ENCODE peak calls at places on chromosomes 1 and 21, in five cellular contexts. One of them, this sample, is unnamed.

GRCh38 chr1:88519156-88519555 is 164.9 kb upstream of the PKN2 start:
- DNase-seq in GM12878: no peak
- DNase-seq in H1: no peak
- DNase-seq in K562: no peak
- DNase-seq in HepG2: no peak
- DNase-seq in this sample: no peak

GRCh38 chr1:92859400-92860039 is 27.7 kb downstream of the RPL5 start:
- DNase-seq in GM12878: no peak
- DNase-seq in H1: no peak
- DNase-seq in K562: no peak
- DNase-seq in HepG2: no peak
- DNase-seq in this sample: no peak

GRCh38 chr1:41483960-41484844 is at the start of gene EDN2:
- DNase-seq in GM12878: no peak
- DNase-seq in H1: no peak
- DNase-seq in K562: no peak
- DNase-seq in HepG2: no peak
- DNase-seq in this sample: peak; percentile 62

GRCh38 chr1:36207339-36207738 is 16.9 kb upstream of the THRAP3 start:
- DNase-seq in GM12878: no peak
- DNase-seq in H1: peak; percentile 53
- DNase-seq in K562: no peak
- DNase-seq in HepG2: no peak
- DNase-seq in this sample: peak; percentile 68

GRCh38 chr1:32919811-32920733 is 18.9 kb upstream of the TMEM54 start:
- DNase-seq in GM12878: no peak
- DNase-seq in H1: no peak
- DNase-seq in K562: peak; percentile 19
- DNase-seq in HepG2: no peak
- DNase-seq in this sample: no peak

GRCh38 chr1:102083186-102083585 is 86.5 kb upstream of the OLFM3 start:
- DNase-seq in GM12878: no peak
- DNase-seq in H1: no peak
- DNase-seq in K562: no peak
- DNase-seq in HepG2: no peak
- DNase-seq in this sample: no peak

GRCh38 chr1:207031632-207032258 is 811 bp downstream of the C1orf116 start:
- DNase-seq in GM12878: no peak
- DNase-seq in H1: no peak
- DNase-seq in K562: no peak
- DNase-seq in HepG2: peak; percentile 39
- DNase-seq in this sample: no peak

GRCh38 chr1:100955322-100955721 is 59.4 kb downstream of the SLC30A7 start:
- DNase-seq in GM12878: no peak
- DNase-seq in H1: no peak
- DNase-seq in K562: no peak
- DNase-seq in HepG2: no peak
- DNase-seq in this sample: no peak

GRCh38 chr21:38494254-38494648 is 4.0 kb downstream of the ERG start:
- DNase-seq in GM12878: no peak
- DNase-seq in H1: no peak
- DNase-seq in K562: no peak
- DNase-seq in HepG2: no peak
- DNase-seq in this sample: no peak

GRCh38 chr1:21801100-21801499 is 11.0 kb upstream of the LDLRAD2 start:
- DNase-seq in GM12878: no peak
- DNase-seq in H1: no peak
- DNase-seq in K562: peak; percentile 20
- DNase-seq in HepG2: no peak
- DNase-seq in this sample: no peak

GRCh38 chr1:51120629-51121028 is 18.6 kb downstream of the C1orf185 start:
- DNase-seq in GM12878: no peak
- DNase-seq in H1: no peak
- DNase-seq in K562: no peak
- DNase-seq in HepG2: no peak
- DNase-seq in this sample: no peak

GRCh38 chr1:201050515-201051277 is 27.2 kb upstream of the KIF21B start:
- DNase-seq in GM12878: no peak
- DNase-seq in H1: no peak
- DNase-seq in K562: no peak
- DNase-seq in HepG2: no peak
- DNase-seq in this sample: no peak

GRCh38 chr21:38467911-38468310 is 30.4 kb downstream of the ERG start:
- DNase-seq in GM12878: no peak
- DNase-seq in H1: no peak
- DNase-seq in K562: no peak
- DNase-seq in HepG2: no peak
- DNase-seq in this sample: peak; percentile 71

GRCh38 chr1:112626193-112626592 is 6.6 kb downstream of the CAPZA1 start:
- DNase-seq in GM12878: no peak
- DNase-seq in H1: no peak
- DNase-seq in K562: no peak
- DNase-seq in HepG2: no peak
- DNase-seq in this sample: no peak

GRCh38 chr1:36352910-36353878 is 29.7 kb upstream of the EVA1B start:
- DNase-seq in GM12878: no peak
- DNase-seq in H1: no peak
- DNase-seq in K562: no peak
- DNase-seq in HepG2: no peak
- DNase-seq in this sample: no peak

GRCh38 chr21:27365394-27365793 is 398.5 kb upstream of the ADAMTS5 start:
- DNase-seq in GM12878: no peak
- DNase-seq in H1: no peak
- DNase-seq in K562: no peak
- DNase-seq in HepG2: no peak
- DNase-seq in this sample: no peak

GRCh38 chr1:3215198-3216045 is 146.4 kb downstream of the PRDM16 start:
- DNase-seq in GM12878: no peak
- DNase-seq in H1: no peak
- DNase-seq in K562: no peak
- DNase-seq in HepG2: no peak
- DNase-seq in this sample: no peak

GRCh38 chr1:247385283-247385682 is 30.7 kb upstream of the NLRP3 start:
- DNase-seq in GM12878: no peak
- DNase-seq in H1: no peak
- DNase-seq in K562: no peak
- DNase-seq in HepG2: no peak
- DNase-seq in this sample: no peak

GRCh38 chr21:27590271-27590670 is 623.4 kb upstream of the ADAMTS5 start:
- DNase-seq in GM12878: no peak
- DNase-seq in H1: no peak
- DNase-seq in K562: no peak
- DNase-seq in HepG2: no peak
- DNase-seq in this sample: peak; percentile 21

GRCh38 chr1:210687582-210688279 is 359.0 kb downstream of the HHAT start:
- DNase-seq in GM12878: no peak
- DNase-seq in H1: no peak
- DNase-seq in K562: no peak
- DNase-seq in HepG2: no peak
- DNase-seq in this sample: no peak

GRCh38 chr1:115052454-115053083 is 22.9 kb downstream of the TSHB start:
- DNase-seq in GM12878: no peak
- DNase-seq in H1: peak; percentile 69
- DNase-seq in K562: peak; percentile 68
- DNase-seq in HepG2: peak; percentile 57
- DNase-seq in this sample: peak; percentile 92

GRCh38 chr1:78101514-78101913 is 55.7 kb downstream of the GIPC2 start:
- DNase-seq in GM12878: no peak
- DNase-seq in H1: no peak
- DNase-seq in K562: no peak
- DNase-seq in HepG2: peak; percentile 8
- DNase-seq in this sample: peak; percentile 29

GRCh38 chr1:71428029-71428428 is 347.2 kb upstream of the ZRANB2 start:
- DNase-seq in GM12878: no peak
- DNase-seq in H1: no peak
- DNase-seq in K562: no peak
- DNase-seq in HepG2: no peak
- DNase-seq in this sample: no peak

GRCh38 chr1:6962956-6963915 is 178.0 kb downstream of the CAMTA1 start:
- DNase-seq in GM12878: peak; percentile 24
- DNase-seq in H1: peak; percentile 96
- DNase-seq in K562: peak; percentile 93
- DNase-seq in HepG2: no peak
- DNase-seq in this sample: peak; percentile 99

GRCh38 chr1:171801395-171801990 is 20.0 kb downstream of the METTL13 start:
- DNase-seq in GM12878: no peak
- DNase-seq in H1: no peak
- DNase-seq in K562: peak; percentile 61
- DNase-seq in HepG2: peak; percentile 37
- DNase-seq in this sample: peak; percentile 91

GRCh38 chr1:151579436-151580225 is 32.2 kb upstream of the SNX27 start:
- DNase-seq in GM12878: no peak
- DNase-seq in H1: no peak
- DNase-seq in K562: peak; percentile 35
- DNase-seq in HepG2: no peak
- DNase-seq in this sample: no peak

GRCh38 chr1:33297911-33298622 is 22.8 kb downstream of the A3GALT2 start:
- DNase-seq in GM12878: no peak
- DNase-seq in H1: no peak
- DNase-seq in K562: no peak
- DNase-seq in HepG2: no peak
- DNase-seq in this sample: no peak

GRCh38 chr1:248837045-248837793 is 805 bp upstream of the ZNF672 start:
- DNase-seq in GM12878: no peak
- DNase-seq in H1: no peak
- DNase-seq in K562: no peak
- DNase-seq in HepG2: no peak
- DNase-seq in this sample: no peak

GRCh38 chr1:228154685-228155571 is 5.2 kb downstream of the GJC2 start:
- DNase-seq in GM12878: no peak
- DNase-seq in H1: no peak
- DNase-seq in K562: no peak
- DNase-seq in HepG2: no peak
- DNase-seq in this sample: no peak

GRCh38 chr1:227225715-227226346 is 92.5 kb downstream of the CDC42BPA start:
- DNase-seq in GM12878: no peak
- DNase-seq in H1: no peak
- DNase-seq in K562: no peak
- DNase-seq in HepG2: no peak
- DNase-seq in this sample: no peak

GRCh38 chr1:230208619-230209261 is 141.7 kb downstream of the GALNT2 start:
- DNase-seq in GM12878: no peak
- DNase-seq in H1: no peak
- DNase-seq in K562: no peak
- DNase-seq in HepG2: no peak
- DNase-seq in this sample: no peak

GRCh38 chr1:166920561-166921475 is 44.8 kb upstream of the TADA1 start:
- DNase-seq in GM12878: no peak
- DNase-seq in H1: peak; percentile 78
- DNase-seq in K562: no peak
- DNase-seq in HepG2: no peak
- DNase-seq in this sample: peak; percentile 79
- TF ChIP-seq EZH2 in GM12878: no peak
- TF ChIP-seq EZH2 in H1: peak; percentile 62
- TF ChIP-seq EZH2 in K562: no peak
- TF ChIP-seq EZH2 in HepG2: no peak
- TF ChIP-seq EZH2 in this sample: peak; percentile 70

DNA sequence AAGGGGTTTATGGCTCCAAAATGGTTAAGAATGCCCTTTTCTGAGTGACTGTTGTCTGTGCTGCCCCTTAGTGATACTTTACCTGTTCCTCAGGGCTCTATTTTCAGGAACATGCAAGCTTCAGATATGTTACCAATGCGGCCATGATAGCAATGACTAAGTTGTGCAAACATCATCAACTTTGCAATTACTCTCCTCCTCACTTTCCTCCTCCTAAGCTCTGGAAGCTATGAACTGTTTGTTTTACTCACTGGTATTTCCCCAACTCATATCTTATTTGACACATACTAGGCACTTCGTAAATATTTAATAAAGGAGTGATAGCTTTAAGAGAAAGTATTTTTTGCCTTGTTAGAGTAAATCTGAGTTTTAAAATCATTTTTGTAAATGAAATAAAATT is 53.8 kb downstream of the RWDD3 start:
- DNase-seq in GM12878: no peak
- DNase-seq in H1: no peak
- DNase-seq in K562: no peak
- DNase-seq in HepG2: peak; percentile 20
- DNase-seq in this sample: no peak
- TF ChIP-seq CREB1 in GM12878: no peak
- TF ChIP-seq CREB1 in H1: no peak
- TF ChIP-seq CREB1 in K562: no peak
- TF ChIP-seq CREB1 in HepG2: no peak
- TF ChIP-seq CREB1 in this sample: no peak

GRCh38 chr1:110150330-110151174 is at the start of gene SLC6A17:
- DNase-seq in GM12878: no peak
- DNase-seq in H1: peak; percentile 81
- DNase-seq in K562: no peak
- DNase-seq in HepG2: no peak
- DNase-seq in this sample: peak; percentile 75
- TF ChIP-seq EZH2 in GM12878: no peak
- TF ChIP-seq EZH2 in H1: peak; percentile 72
- TF ChIP-seq EZH2 in K562: no peak
- TF ChIP-seq EZH2 in HepG2: no peak
- TF ChIP-seq EZH2 in this sample: no peak

GRCh38 chr1:205303247-205303888 is 18.2 kb downstream of the NUAK2 start:
- DNase-seq in GM12878: no peak
- DNase-seq in H1: no peak
- DNase-seq in K562: no peak
- DNase-seq in HepG2: no peak
- DNase-seq in this sample: no peak

GRCh38 chr1:205304046-205304694 is 17.4 kb downstream of the NUAK2 start:
- DNase-seq in GM12878: no peak
- DNase-seq in H1: no peak
- DNase-seq in K562: no peak
- DNase-seq in HepG2: no peak
- DNase-seq in this sample: no peak

GRCh38 chr1:205300149-205300548 is 21.4 kb downstream of the NUAK2 start:
- DNase-seq in GM12878: no peak
- DNase-seq in H1: no peak
- DNase-seq in K562: no peak
- DNase-seq in HepG2: no peak
- DNase-seq in this sample: no peak

GRCh38 chr1:205301220-205301821 is 20.2 kb downstream of the NUAK2 start:
- DNase-seq in GM12878: no peak
- DNase-seq in H1: peak; percentile 94
- DNase-seq in K562: no peak
- DNase-seq in HepG2: peak; percentile 94
- DNase-seq in this sample: peak; percentile 100

DNA sequence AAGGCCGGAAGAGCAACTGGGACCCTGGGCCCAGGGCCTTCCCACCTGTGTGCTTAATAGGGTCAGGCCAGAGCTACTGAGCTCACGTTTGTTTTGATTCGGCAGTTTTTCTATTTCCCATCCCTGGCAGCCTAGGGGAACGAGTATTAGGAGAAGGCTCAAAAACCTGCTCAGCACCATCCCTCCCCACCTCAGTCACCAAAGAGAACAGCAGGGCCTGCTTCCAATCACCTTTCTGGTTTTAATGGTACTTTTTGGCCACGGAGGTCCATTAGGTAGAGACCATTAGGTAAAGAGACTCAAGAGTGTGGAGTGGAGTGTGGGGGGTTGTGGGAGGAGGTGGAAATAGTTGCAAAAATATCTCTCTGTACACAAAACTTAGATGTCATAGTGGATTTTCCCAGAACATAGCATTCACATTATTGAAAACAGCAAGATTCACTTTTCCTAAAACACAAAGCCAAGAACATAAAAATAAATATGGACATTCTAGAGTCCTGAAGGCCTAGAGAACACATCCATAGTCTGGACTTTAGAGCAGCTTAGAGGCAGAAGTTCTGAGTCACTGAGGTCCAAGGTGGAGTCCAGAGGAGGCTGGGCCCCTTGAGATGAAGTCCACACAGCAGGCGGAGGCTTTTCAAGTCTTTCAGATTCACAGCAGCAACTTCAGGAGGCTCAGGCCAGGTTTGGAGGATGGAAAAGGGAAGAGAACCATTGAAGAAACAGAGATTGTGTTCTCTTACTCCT is 19.5 kb downstream of the NUAK2 start:
- DNase-seq in GM12878: no peak
- DNase-seq in H1: no peak
- DNase-seq in K562: no peak
- DNase-seq in HepG2: no peak
- DNase-seq in this sample: no peak
- TF ChIP-seq CREB1 in GM12878: no peak
- TF ChIP-seq CREB1 in H1: no peak
- TF ChIP-seq CREB1 in K562: no peak
- TF ChIP-seq CREB1 in HepG2: no peak
- TF ChIP-seq CREB1 in this sample: no peak

This sample was measured in GM23338.